ENCODE peak calls at places on chromosomes 7 and 10, in four cellular contexts. R is HL-60, G is GM12878, F is K562. P is an unnamed sample.

GRCh38 chr10:47370015-47370767 is 13.9 kb downstream of the ZNF488 start:
- DNase-seq in R (no peak), F (no peak), G (no peak), P (no peak)

GRCh38 chr7:143239822-143240221 is 18.0 kb downstream of the TAS2R40 start:
- DNase-seq in G (no peak), F (no peak), R (peak), P (no peak)

GRCh38 chr7:92633211-92633906 is 43.2 kb upstream of the FAM133B start:
- DNase-seq in G (no peak), R (peak), F (no peak), P (no peak)

GRCh38 chr7:29278362-29279070 is 83.9 kb downstream of the CHN2 start:
- DNase-seq in R (no peak), G (no peak), F (no peak), P (no peak)

GRCh38 chr10:23238015-23238414 is 45.9 kb downstream of the PTF1A start:
- DNase-seq in R (no peak), G (no peak), F (no peak), P (no peak)

GRCh38 chr7:81780914-81781693 is 11.3 kb upstream of the HGF start:
- DNase-seq in R (peak), F (no peak), G (no peak), P (no peak)

GRCh38 chr7:147332988-147333387 is 1216.4 kb downstream of the CNTNAP2 start:
- DNase-seq in R (no peak), F (no peak), G (no peak), P (no peak)

GRCh38 chr10:21518629-21519321 is 6.7 kb downstream of the SKIDA1 start:
- DNase-seq in R (no peak), F (no peak), G (no peak), P (no peak)

GRCh38 chr10:48802611-48803046 is 118.0 kb downstream of the WDFY4 start:
- DNase-seq in G (peak), F (no peak), R (no peak), P (peak)

GRCh38 chr10:109904397-109904796 is 18.9 kb downstream of the XPNPEP1 start:
- DNase-seq in F (no peak), G (no peak), R (no peak), P (no peak)

GRCh38 chr10:93916257-93917063 is 22.7 kb downstream of the SLC35G1 start:
- DNase-seq in G (no peak), R (no peak), F (no peak), P (no peak)

GRCh38 chr7:88442417-88442816 is 135.7 kb upstream of the STEAP4 start:
- DNase-seq in R (no peak), F (no peak), G (no peak), P (no peak)

GRCh38 chr7:1555046-1555812 is 776 bp downstream of the TMEM184A start:
- DNase-seq in F (peak), R (no peak), G (no peak), P (no peak)

GRCh38 chr7:2290877-2291276 is 23.4 kb downstream of the SNX8 start:
- DNase-seq in F (no peak), R (no peak), G (no peak), P (no peak)

GRCh38 chr10:29237786-29238185 is 51.1 kb upstream of the LYZL1 start:
- DNase-seq in G (no peak), R (no peak), F (no peak), P (no peak)

GRCh38 chr7:76074306-76074971 is 26.5 kb downstream of the MDH2 start:
- DNase-seq in R (no peak), G (no peak), F (no peak), P (no peak)

GRCh38 chr10:44261710-44262455 is 123.0 kb downstream of the CXCL12 start:
- DNase-seq in G (peak), F (no peak), R (no peak), P (no peak)

GRCh38 chr10:44260286-44260928 is 124.5 kb downstream of the CXCL12 start:
- DNase-seq in G (peak), F (no peak), R (no peak), P (no peak)

GRCh38 chr10:44259090-44259874 is 125.6 kb downstream of the CXCL12 start:
- DNase-seq in R (no peak), F (no peak), G (no peak), P (no peak)

GRCh38 chr10:44262551-44263251 is 122.2 kb downstream of the CXCL12 start:
- DNase-seq in R (no peak), F (no peak), G (no peak), P (no peak)

GRCh38 chr10:44261296-44261695 is 123.6 kb downstream of the CXCL12 start:
- DNase-seq in R (no peak), F (no peak), G (no peak), P (no peak)
- TF ChIP-seq SPI1 in R (no peak), F (no peak), G (no peak), P (no peak)

GRCh38 chr7:135811513-135811912 is 62.9 kb upstream of the FAM180A start:
- DNase-seq in G (no peak), R (no peak), F (no peak), P (no peak)
- TF ChIP-seq SPI1 in G (no peak), R (no peak), F (no peak), P (no peak)

DNA sequence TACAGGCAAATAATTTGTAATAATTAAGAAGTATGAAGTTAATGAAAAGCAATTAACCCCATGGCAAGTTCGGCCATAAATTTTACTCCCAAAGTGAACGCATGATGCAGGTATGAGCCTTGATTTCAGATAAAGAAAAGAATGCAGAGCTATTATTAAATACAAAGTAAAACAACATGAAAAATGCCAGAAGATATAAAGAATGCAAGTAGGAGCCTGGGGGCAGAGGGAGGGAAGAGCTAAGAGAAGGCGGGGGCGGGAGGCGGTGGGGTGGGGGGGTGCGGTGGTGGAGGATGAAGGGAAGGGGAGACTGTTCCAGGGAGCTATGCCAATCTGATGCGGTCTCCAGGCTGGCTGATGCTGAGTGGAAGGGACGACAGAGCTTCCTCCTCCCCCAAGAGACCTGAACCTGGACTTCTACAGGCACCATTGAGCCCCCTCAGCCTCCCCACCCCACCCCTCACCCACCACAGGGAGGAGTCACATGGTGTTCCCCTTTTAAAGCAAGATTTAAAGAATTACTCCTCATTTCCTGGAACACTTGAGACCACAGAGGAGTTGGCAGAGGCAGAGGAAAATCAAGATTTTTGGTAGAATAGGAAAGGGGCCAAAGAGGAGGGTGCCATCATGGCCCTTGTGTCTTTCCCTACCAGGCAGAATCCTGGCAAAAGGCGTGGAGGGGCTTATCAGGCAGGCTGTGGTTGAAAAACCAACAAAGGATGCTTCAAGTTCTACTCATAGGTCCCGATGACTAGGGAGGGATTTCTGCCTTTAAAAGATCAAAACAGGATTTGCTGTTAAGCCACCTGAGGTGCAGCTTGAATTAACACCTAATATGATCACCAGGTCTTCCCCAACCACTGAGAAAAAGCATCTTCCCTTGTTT is 45.4 kb downstream of the BPGM start:
- DNase-seq in R (no peak), G (no peak), F (no peak), P (no peak)
- TF ChIP-seq SPI1 in R (no peak), G (no peak), F (no peak), P (no peak)

DNA sequence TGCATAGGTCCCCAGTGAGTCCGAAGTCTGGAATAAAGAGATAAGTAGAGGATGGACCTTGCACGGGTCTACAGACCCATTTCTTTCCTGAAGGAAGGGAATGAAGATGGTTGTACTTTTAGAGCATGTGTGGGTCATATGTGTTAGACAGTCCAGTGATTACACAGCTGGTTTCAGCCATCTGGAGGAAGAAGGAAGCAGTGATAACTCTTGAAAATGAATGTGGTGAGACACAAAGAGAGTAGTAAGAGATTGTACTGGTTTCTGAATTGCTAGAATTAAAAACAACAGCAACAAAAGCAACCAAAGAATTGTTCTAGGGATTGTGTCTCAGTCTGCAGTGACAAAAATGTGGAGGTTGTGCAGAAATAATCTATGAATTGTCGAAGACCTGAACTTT is 258.9 kb downstream of the SUGCT start:
- DNase-seq in F (no peak), G (no peak), R (no peak), P (no peak)
- TF ChIP-seq SPI1 in F (no peak), G (no peak), R (no peak), P (no peak)

GRCh38 chr7:148650232-148650858 is 48.4 kb upstream of the CUL1 start:
- DNase-seq in F (no peak), R (no peak), G (no peak), P (no peak)
- TF ChIP-seq SPI1 in F (no peak), R (no peak), G (no peak), P (no peak)

DNA sequence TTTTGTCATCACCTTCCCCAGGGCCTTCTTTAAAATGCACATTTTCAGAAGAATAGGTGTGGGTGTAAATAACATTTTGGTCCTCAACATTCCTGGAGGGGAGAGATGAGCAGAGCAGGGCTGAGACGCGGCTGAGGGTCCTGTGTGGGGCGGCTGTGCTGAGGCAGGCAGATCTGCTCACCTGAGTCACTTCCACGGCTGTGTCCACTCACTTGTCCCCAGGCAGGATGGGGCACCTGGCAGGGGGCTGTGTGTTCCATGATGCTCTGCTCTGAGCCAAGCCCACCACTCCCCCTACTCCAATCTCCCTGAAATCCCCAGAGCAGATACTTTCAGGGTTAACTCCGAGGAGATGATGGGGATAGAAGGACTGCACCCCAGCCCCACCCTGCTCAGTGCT is 93.8 kb downstream of the GLRX3 start:
- DNase-seq in F (no peak), R (no peak), G (no peak), P (no peak)
- TF ChIP-seq SPI1 in F (no peak), R (no peak), G (no peak), P (no peak)

GRCh38 chr10:80202934-80203834 is 2.2 kb downstream of the ANXA11 start:
- DNase-seq in R (peak), G (peak), F (peak), P (no peak)

GRCh38 chr10:80204801-80205477 is 398 bp downstream of the ANXA11 start:
- DNase-seq in R (peak), G (no peak), F (peak), P (peak)

GRCh38 chr10:80203835-80204148 is 1.5 kb downstream of the ANXA11 start:
- DNase-seq in F (no peak), R (no peak), G (no peak), P (no peak)

GRCh38 chr10:80205478-80206276 is at the start of gene ANXA11:
- DNase-seq in G (peak), R (peak), F (peak), P (peak)

DNA sequence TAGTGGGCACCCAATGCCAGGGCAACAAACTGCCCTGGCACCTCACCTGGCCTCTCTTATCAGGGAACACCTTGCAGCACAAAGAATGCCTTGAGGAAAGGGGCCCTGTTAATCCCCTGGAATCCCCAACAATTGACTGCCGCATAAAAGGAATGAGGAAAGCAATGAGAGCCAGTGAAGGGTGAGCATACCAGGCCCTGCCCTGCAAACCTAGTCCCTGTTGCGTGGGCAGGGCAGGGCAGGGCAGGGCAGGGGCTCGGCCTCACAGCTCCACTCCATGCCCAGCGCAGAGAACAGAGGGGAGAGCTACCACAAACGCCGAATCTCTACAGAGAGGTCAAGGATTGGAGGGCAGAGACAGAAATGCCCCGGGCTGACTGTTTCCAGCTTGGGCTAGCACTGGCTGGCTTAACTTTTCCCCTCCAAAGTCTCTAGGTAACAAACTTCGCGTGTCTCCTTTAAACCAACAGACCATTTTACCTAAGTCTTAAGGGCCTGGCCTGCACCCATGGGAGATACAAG is 1.1 kb downstream of the ANXA11 start:
- DNase-seq in F (no peak), G (no peak), R (peak), P (no peak)
- TF ChIP-seq SPI1 in F (no peak), G (no peak), R (no peak), P (no peak)

GRCh38 chr10:909831-910230 is 21.7 kb downstream of the LARP4B start:
- DNase-seq in R (no peak), G (no peak), F (no peak), P (no peak)
- TF ChIP-seq SPI1 in R (no peak), G (no peak), F (no peak), P (no peak)

GRCh38 chr10:101840741-101841453 is 2.7 kb downstream of the KCNIP2 start:
- DNase-seq in F (peak), G (no peak), R (peak), P (peak)

GRCh38 chr10:101845903-101846302 is 2.3 kb upstream of the KCNIP2 start:
- DNase-seq in F (no peak), R (no peak), G (no peak), P (no peak)

GRCh38 chr10:101840102-101840684 is 3.4 kb downstream of the KCNIP2 start:
- DNase-seq in R (no peak), F (peak), G (no peak), P (no peak)

GRCh38 chr10:101841826-101842225 is 1.8 kb downstream of the KCNIP2 start:
- DNase-seq in G (no peak), F (peak), R (no peak), P (no peak)

GRCh38 chr10:101843032-101843991 is at the start of gene KCNIP2:
- DNase-seq in G (no peak), F (peak), R (peak), P (no peak)
- TF ChIP-seq SPI1 in G (no peak), F (no peak), R (peak), P (no peak)